ENCODE peak calls at places on chromosome 9, in four cellular contexts. One of them, this sample, is unnamed.
A peak's percentile ranks its signal among the peaks of the same experiment; 100 is the strongest.

GRCh38 chr9:77421506-77422265 is 226.4 kb downstream of the GNA14 start:
- DNase-seq in GM23338: no peak
- DNase-seq in neural progenitor cell: no peak
- DNase-seq in PC-3: no peak
- DNase-seq in this sample: peak; percentile 53

GRCh38 chr9:136521541-136521940 is 24.3 kb downstream of the NOTCH1 start:
- DNase-seq in neural progenitor cell: no peak
- DNase-seq in GM23338: no peak
- DNase-seq in PC-3: no peak
- DNase-seq in this sample: no peak

GRCh38 chr9:87336914-87337333 is 160.7 kb upstream of the DAPK1 start:
- DNase-seq in PC-3: peak; percentile 44
- DNase-seq in GM23338: peak; percentile 94
- DNase-seq in neural progenitor cell: peak; percentile 89
- DNase-seq in this sample: peak; percentile 92

GRCh38 chr9:101592788-101593187 is 2.0 kb downstream of the PPP3R2 start:
- DNase-seq in GM23338: no peak
- DNase-seq in neural progenitor cell: no peak
- DNase-seq in PC-3: no peak
- DNase-seq in this sample: peak; percentile 2

GRCh38 chr9:3887121-3887797 is 361.5 kb upstream of the RFX3 start:
- DNase-seq in neural progenitor cell: no peak
- DNase-seq in GM23338: no peak
- DNase-seq in PC-3: no peak
- DNase-seq in this sample: no peak

GRCh38 chr9:16705121-16705604 is 165.3 kb downstream of the BNC2 start:
- DNase-seq in neural progenitor cell: peak; percentile 63
- DNase-seq in PC-3: peak; percentile 95
- DNase-seq in GM23338: peak; percentile 88
- DNase-seq in this sample: peak; percentile 96

GRCh38 chr9:93159601-93160418 is 24.1 kb upstream of the WNK2 start:
- DNase-seq in PC-3: peak; percentile 84
- DNase-seq in GM23338: peak; percentile 95
- DNase-seq in neural progenitor cell: peak; percentile 94
- DNase-seq in this sample: peak; percentile 79

GRCh38 chr9:16023466-16023865 is 470.6 kb downstream of the CCDC171 start:
- DNase-seq in PC-3: peak; percentile 79
- DNase-seq in GM23338: no peak
- DNase-seq in neural progenitor cell: no peak
- DNase-seq in this sample: peak; percentile 86

GRCh38 chr9:98811051-98811650 is 3.7 kb downstream of the GALNT12 start:
- DNase-seq in GM23338: no peak
- DNase-seq in PC-3: peak; percentile 78
- DNase-seq in neural progenitor cell: no peak
- DNase-seq in this sample: peak; percentile 96
- TF ChIP-seq EZH2phosphoT487 in GM23338: no peak
- TF ChIP-seq EZH2phosphoT487 in PC-3: no peak
- TF ChIP-seq EZH2phosphoT487 in neural progenitor cell: no peak
- TF ChIP-seq EZH2phosphoT487 in this sample: peak; percentile 43

GRCh38 chr9:6015278-6016157 is at the start of gene RANBP6:
- DNase-seq in PC-3: peak; percentile 77
- DNase-seq in GM23338: peak; percentile 95
- DNase-seq in neural progenitor cell: peak; percentile 94
- DNase-seq in this sample: peak; percentile 95

DNA sequence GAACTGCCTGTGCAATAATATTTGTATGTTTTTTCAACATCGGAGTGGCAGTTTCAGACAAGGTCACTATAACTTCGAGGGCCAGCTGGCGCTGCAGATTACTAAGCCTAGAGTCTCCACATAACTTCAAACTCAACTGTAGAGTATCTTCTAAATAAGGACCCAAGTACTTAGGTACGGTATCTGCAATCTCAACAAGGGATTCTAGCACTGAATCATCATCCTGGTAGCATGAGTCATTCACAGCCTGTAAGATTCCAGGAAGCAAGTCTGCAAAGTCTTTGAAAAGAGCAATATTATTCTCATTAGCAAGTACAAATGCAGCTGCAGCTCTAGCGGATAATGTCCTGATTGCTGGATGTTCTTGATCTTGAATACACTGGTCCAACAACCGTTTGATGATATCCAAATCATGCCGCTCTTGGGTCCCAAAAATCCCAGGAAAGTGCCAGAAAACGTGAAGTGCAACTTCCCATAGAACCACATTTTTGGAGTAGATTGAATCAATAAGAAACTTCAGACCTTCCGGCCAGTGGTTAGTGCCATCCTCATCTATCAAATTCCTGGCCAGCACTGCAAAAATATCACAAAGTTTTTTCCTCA is 655 bp downstream of the RANBP6 start:
- DNase-seq in PC-3: peak; percentile 72
- DNase-seq in GM23338: no peak
- DNase-seq in neural progenitor cell: no peak
- DNase-seq in this sample: peak; percentile 84
- TF ChIP-seq EZH2phosphoT487 in PC-3: no peak
- TF ChIP-seq EZH2phosphoT487 in GM23338: no peak
- TF ChIP-seq EZH2phosphoT487 in neural progenitor cell: no peak
- TF ChIP-seq EZH2phosphoT487 in this sample: no peak

DNA sequence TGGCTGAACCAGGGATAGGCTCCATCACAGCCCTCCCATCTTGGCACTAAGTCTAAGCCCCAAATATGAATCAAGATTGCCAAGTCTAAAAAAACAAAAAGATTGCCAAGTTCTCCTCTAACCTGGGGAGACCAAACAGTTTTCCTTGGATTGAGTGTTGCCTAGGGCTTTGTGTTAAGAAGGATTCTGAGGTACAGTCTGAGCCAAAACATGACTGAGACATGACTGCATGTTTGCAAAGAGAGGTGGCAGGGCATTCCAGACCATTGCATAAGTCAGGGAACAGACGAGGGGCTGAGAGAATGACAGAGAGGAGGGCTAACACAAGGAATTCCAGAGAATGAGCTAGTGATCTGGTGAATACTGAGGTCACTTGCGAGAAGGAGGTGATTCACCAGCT is 11.4 kb downstream of the LAMC3 start:
- DNase-seq in neural progenitor cell: no peak
- DNase-seq in GM23338: no peak
- DNase-seq in PC-3: peak; percentile 23
- DNase-seq in this sample: peak; percentile 90
- TF ChIP-seq EZH2phosphoT487 in neural progenitor cell: no peak
- TF ChIP-seq EZH2phosphoT487 in GM23338: no peak
- TF ChIP-seq EZH2phosphoT487 in PC-3: no peak
- TF ChIP-seq EZH2phosphoT487 in this sample: no peak

GRCh38 chr9:89810434-89810833 is 205.6 kb downstream of the GADD45G start:
- DNase-seq in neural progenitor cell: no peak
- DNase-seq in GM23338: no peak
- DNase-seq in PC-3: no peak
- DNase-seq in this sample: no peak
- TF ChIP-seq EZH2phosphoT487 in neural progenitor cell: no peak
- TF ChIP-seq EZH2phosphoT487 in GM23338: no peak
- TF ChIP-seq EZH2phosphoT487 in PC-3: no peak
- TF ChIP-seq EZH2phosphoT487 in this sample: no peak

DNA sequence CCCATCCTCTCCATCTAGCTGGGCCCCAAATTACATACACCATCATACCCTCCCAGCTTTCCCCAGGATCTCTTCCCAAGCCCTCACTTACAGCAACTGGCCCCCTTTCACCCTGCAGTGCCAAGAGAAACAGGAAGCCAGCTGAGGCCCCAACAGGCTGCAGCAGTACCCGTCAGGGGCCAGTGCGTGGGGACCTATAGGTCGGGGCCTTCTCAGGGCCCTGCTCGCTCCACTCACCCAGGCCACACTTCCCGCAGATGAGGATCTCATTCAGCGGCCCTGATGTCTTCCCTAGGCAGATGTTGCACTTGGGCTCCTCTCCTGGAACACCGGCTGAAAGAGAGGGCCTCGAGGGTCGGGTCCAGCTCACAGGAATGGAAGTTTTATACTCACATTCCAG is 6.8 kb downstream of the PHF19 start:
- DNase-seq in PC-3: no peak
- DNase-seq in GM23338: no peak
- DNase-seq in neural progenitor cell: no peak
- DNase-seq in this sample: no peak
- TF ChIP-seq EZH2phosphoT487 in PC-3: no peak
- TF ChIP-seq EZH2phosphoT487 in GM23338: no peak
- TF ChIP-seq EZH2phosphoT487 in neural progenitor cell: no peak
- TF ChIP-seq EZH2phosphoT487 in this sample: no peak

DNA sequence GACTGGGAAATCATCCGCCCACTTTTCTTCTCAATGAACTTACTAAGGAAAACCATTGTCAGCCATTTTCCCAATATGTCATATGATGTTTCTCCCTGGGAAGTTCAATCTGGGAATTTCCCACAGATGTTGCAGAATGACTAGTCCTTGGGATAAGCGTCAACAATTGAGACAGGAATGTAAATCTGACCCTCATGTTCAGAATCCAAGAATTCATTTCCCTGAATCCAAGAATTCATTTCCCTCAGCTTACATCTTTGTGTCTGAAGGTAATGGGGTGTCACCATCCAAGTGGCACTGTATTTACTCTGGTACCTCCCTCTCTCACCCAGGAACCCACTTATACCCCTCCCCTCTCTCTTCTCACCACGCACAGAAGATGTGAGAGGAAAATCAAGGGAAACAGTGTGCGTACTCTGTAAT is 7.4 kb downstream of the KLF9 start:
- DNase-seq in neural progenitor cell: no peak
- DNase-seq in PC-3: no peak
- DNase-seq in GM23338: peak; percentile 34
- DNase-seq in this sample: peak; percentile 84
- TF ChIP-seq EZH2phosphoT487 in neural progenitor cell: no peak
- TF ChIP-seq EZH2phosphoT487 in PC-3: no peak
- TF ChIP-seq EZH2phosphoT487 in GM23338: no peak
- TF ChIP-seq EZH2phosphoT487 in this sample: no peak

GRCh38 chr9:98707158-98708102 is 1.3 kb downstream of the GABBR2 start:
- DNase-seq in GM23338: peak; percentile 94
- DNase-seq in PC-3: peak; percentile 61
- DNase-seq in neural progenitor cell: peak; percentile 94
- DNase-seq in this sample: peak; percentile 95

GRCh38 chr9:98712987-98713386 is 4.3 kb upstream of the GABBR2 start:
- DNase-seq in PC-3: peak; percentile 4
- DNase-seq in neural progenitor cell: no peak
- DNase-seq in GM23338: no peak
- DNase-seq in this sample: no peak

GRCh38 chr9:98708103-98708932 is 417 bp downstream of the GABBR2 start:
- DNase-seq in PC-3: no peak
- DNase-seq in GM23338: peak; percentile 37
- DNase-seq in neural progenitor cell: no peak
- DNase-seq in this sample: peak; percentile 48

GRCh38 chr9:98708933-98709911 is at the start of gene GABBR2:
- DNase-seq in GM23338: peak; percentile 68
- DNase-seq in neural progenitor cell: peak; percentile 74
- DNase-seq in PC-3: no peak
- DNase-seq in this sample: peak; percentile 53

DNA sequence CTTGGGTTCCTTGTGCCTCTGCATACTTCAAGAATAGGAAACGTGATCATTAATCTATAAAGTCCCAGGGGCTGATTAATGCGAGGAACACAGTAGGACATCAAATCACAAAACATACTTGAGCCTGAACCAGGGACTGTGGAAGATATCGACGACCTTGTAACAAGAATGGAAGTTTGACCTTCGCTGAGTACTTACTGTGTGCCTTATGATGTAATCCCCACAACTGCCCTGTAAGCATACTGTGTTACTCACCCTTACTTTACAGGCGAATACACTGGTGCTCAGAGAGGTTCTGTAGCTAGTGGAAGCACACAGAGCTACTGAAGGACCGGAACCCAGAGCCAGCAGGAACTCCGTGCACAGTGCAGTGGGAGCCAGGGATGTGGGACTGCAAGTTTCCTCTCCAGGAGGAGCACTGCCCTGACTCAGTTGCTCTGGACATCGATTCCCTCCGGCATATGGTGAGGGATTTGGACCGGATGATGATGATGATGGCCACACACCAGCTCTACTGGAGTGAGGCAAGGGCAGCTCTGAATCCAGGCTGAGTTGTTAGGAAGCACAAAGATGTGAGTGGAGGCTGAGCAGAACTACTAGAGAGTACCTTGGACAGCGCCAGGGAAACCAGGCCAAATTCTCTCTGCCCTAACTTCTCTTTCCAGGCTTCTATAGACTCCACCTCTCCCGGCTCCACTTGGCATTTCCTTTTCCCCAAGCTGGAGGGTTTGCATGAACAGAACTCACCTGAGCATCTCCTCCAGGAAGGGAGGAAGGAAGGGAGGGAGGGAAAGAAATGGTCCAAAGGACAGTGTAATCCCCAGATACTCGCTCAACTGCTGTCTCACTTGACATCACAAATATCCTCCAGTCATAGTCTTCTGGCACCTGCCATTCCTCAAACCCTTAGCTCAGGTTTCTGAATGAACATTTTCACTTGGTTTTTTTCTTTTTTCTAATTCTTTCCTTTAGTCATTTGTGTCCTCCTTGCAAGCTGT is 1.5 kb upstream of the GABBR2 start:
- DNase-seq in GM23338: peak; percentile 71
- DNase-seq in PC-3: peak; percentile 40
- DNase-seq in neural progenitor cell: peak; percentile 74
- DNase-seq in this sample: peak; percentile 83
- TF ChIP-seq EZH2phosphoT487 in GM23338: no peak
- TF ChIP-seq EZH2phosphoT487 in PC-3: no peak
- TF ChIP-seq EZH2phosphoT487 in neural progenitor cell: no peak
- TF ChIP-seq EZH2phosphoT487 in this sample: no peak